ENCODE peak calls at places on chromosome 19, in six cellular contexts. L, C, U, T, X and W are unnamed samples.

GRCh38 chr19:30598688-30599087 is 226.5 kb downstream of the ZNF536 start:
- DNase-seq in L (no peak), X (no peak), C (no peak), T (no peak), U (no peak), W (no peak)

GRCh38 chr19:5001547-5002131 is 32.7 kb downstream of the KDM4B start:
- DNase-seq in L (no peak), C (peak), U (peak), X (no peak), T (no peak), W (no peak)

GRCh38 chr19:16017138-16017490 is 59.2 kb upstream of the TPM4 start:
- DNase-seq in U (no peak), C (no peak), L (no peak), X (no peak), T (no peak), W (no peak)

GRCh38 chr19:30447276-30447870 is 75.2 kb downstream of the ZNF536 start:
- DNase-seq in C (peak), T (no peak), U (no peak), X (no peak), L (no peak), W (no peak)

GRCh38 chr19:19434483-19435045 is 29.1 kb downstream of the GATAD2A start:
- DNase-seq in T (peak), X (peak), L (no peak), C (peak), U (no peak), W (no peak)

GRCh38 chr19:49442354-49442753 is 1.0 kb upstream of the SLC17A7 start:
- DNase-seq in X (no peak), L (no peak), C (no peak), U (no peak), T (peak), W (peak)

GRCh38 chr19:45404557-45405434 is at the start of gene PPP1R13L:
- DNase-seq in U (peak), T (peak), X (peak), C (peak), L (peak), W (peak)

GRCh38 chr19:16076958-16077611 is 790 bp downstream of the TPM4 start:
- DNase-seq in C (no peak), T (peak), L (no peak), U (no peak), X (peak), W (peak)

GRCh38 chr19:20162821-20163220 is 4.2 kb upstream of the ZNF486 start:
- DNase-seq in U (no peak), L (no peak), T (no peak), X (no peak), C (no peak), W (no peak)

GRCh38 chr19:54133957-54134590 is 3.5 kb upstream of the CNOT3 start:
- DNase-seq in T (no peak), U (no peak), L (no peak), C (no peak), X (no peak), W (no peak)

GRCh38 chr19:45154064-45154827 is 6.5 kb downstream of the NKPD1 start:
- DNase-seq in U (no peak), C (peak), L (no peak), X (no peak), T (no peak), W (no peak)

GRCh38 chr19:45528744-45529453 is 21.6 kb downstream of the VASP start:
- DNase-seq in L (peak), X (no peak), T (peak), C (peak), U (peak), W (peak)

DNA sequence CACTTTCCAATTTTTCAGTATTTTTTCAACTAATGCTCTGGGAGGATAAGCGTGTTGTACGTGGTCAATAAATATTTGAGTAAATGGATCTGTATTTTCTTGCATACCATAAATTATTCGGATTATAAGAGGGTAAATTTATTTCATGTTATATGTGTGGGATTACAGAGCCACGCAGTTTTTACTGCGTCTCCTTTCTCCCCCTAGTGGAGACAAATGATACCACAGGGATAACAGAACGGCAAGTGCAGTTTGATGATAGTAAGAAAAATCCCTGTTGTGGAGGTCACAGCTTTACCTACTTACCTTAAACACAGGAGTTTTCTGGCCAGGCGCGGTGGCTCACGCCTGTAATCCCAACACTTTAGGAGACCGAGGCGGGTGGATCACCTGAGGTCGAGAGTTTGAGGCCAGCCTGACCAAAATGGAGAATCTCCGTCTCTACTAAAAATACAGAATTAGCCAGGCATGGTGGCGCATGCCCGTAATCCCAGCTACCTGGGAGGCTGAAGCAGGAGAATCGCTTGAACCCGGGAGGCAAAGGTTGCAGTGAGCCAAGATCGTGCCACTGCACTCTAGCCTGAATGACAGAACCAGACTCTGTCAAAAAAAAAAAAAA is 16.8 kb downstream of the MBD3L2B start:
- DNase-seq in C (no peak), X (no peak), U (no peak), T (no peak), L (no peak), W (peak)
- TF ChIP-seq CTCF in C (no peak), X (peak), U (peak), T (peak), L (peak), W (peak)

GRCh38 chr19:47429140-47429793 is 9.9 kb upstream of the MEIS3 start:
- DNase-seq in T (no peak), C (no peak), X (no peak), L (no peak), U (peak), W (peak)

GRCh38 chr19:47428177-47428894 is 9.0 kb upstream of the MEIS3 start:
- DNase-seq in C (peak), T (peak), X (peak), L (peak), U (peak), W (peak)

GRCh38 chr19:47432499-47432898 is 13.2 kb upstream of the MEIS3 start:
- DNase-seq in U (no peak), L (no peak), T (no peak), X (no peak), C (no peak), W (no peak)

GRCh38 chr19:47432091-47432490 is 12.8 kb upstream of the MEIS3 start:
- DNase-seq in X (no peak), L (no peak), U (no peak), T (no peak), C (no peak), W (no peak)

DNA sequence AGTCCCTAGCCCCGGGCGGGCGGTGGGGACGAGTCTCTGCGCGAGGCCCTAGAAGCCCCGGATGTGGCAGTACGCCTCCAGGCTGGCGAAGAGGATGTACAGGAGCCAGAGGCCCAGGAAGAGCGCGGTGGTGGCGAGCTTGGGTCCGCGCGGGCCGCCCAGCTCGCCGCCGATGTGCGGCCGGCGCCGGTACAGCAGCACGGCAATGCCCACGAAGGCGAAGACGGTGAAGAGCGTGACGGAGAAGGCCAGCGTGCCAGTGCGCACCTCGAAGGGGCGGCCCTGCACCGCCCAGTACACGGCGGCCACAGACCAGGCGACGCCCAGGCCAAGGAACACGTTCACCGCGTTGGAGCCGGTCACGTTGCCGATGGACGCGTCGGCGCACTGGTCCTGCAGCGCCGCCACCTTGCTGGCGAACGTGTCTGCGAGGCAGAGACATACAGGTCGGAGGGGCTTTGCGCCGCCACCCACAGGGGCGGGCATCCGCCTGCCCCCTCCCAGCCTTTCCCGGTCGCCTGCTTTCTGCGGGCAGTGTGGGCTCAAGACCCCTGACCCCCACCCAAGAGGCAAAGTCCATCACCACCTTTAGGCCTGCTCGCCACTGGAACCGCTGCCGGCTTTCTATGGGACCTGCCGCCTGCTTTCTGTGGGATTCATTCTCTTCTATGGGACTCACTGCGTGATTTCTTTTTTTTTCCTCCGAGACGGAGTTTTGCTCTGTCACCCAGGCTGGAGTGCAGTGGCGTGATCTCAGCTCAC is 10.9 kb upstream of the MEIS3 start:
- DNase-seq in C (peak), U (peak), X (no peak), L (peak), T (no peak), W (peak)
- TF ChIP-seq CTCF in C (peak), U (no peak), X (no peak), L (peak), T (no peak), W (peak)

GRCh38 chr19:23943411-23943810 is 28.7 kb downstream of the ZNF726 start:
- DNase-seq in U (no peak), T (no peak), X (no peak), C (no peak), L (no peak), W (no peak)
- TF ChIP-seq CTCF in U (no peak), T (no peak), X (no peak), C (no peak), L (no peak), W (no peak)

GRCh38 chr19:14318873-14319272 is 62.4 kb upstream of the ADGRE5 start:
- DNase-seq in C (peak), T (peak), L (no peak), U (peak), X (peak), W (peak)
- TF ChIP-seq CTCF in C (peak), T (no peak), L (peak), U (peak), X (no peak), W (peak)

DNA sequence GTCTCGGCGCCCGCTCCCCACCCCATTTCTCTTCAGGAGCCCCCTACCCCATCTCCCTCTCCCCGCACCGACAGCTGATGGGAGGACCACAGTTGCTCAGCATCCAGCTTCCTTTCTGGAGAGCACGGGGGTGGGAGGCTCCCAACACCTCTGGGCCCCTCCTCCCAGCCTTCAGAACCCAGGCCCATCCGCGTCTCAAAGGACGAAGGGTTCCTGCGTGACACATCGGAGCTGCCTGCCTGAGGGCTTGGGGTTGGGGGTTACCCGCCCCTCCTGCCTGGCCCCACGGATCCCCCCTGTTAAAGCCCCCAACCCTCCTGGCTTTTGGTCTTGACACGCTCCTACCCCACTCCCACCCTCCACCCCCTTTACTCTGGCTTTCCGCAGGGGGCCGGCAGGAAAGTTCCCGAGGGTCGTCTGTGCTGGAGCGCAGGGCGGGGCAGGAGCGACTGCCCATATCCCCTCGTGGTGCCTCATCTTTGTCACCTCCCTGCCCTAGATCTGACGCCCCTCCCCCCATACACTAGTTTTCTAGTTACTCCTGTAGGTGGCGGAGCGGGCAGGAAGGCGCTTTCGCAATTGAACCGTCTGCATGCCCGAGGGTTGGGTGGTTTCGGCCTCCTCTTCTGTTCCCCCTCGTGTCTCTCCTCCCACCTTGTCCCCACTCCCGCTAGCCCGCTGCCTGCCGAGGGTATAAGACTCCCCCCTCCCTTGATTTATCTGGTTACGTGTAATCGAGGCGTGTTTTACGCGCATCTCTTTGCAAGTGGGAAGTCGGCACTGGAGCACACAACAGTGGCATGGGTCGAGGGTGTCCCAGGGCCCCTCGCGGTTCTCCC is 922 bp downstream of the TRAPPC5 start:
- DNase-seq in X (peak), L (peak), T (peak), U (peak), C (peak), W (peak)
- TF ChIP-seq CTCF in X (peak), L (peak), T (peak), U (peak), C (peak), W (peak)

GRCh38 chr19:743168-743687 is 7.7 kb upstream of the MISP start:
- DNase-seq in C (peak), T (no peak), U (no peak), L (no peak), X (peak), W (no peak)

GRCh38 chr19:738509-739128 is 12.3 kb upstream of the MISP start:
- DNase-seq in T (no peak), X (no peak), C (no peak), U (no peak), L (no peak), W (no peak)

GRCh38 chr19:742540-743075 is 8.3 kb upstream of the MISP start:
- DNase-seq in X (no peak), C (no peak), L (no peak), U (no peak), T (no peak), W (no peak)

GRCh38 chr19:739998-740715 is 10.8 kb upstream of the MISP start:
- DNase-seq in U (no peak), C (no peak), T (peak), L (no peak), X (no peak), W (no peak)

GRCh38 chr19:741506-742131 is 9.3 kb upstream of the MISP start:
- DNase-seq in X (no peak), T (no peak), L (no peak), C (no peak), U (peak), W (no peak)
- TF ChIP-seq CTCF in X (no peak), T (no peak), L (peak), C (peak), U (peak), W (peak)

GRCh38 chr19:56083668-56084067 is 37.4 kb downstream of the ZNF787 start:
- DNase-seq in C (no peak), U (no peak), X (no peak), L (no peak), T (no peak), W (no peak)

GRCh38 chr19:56079609-56080008 is 41.5 kb downstream of the ZNF787 start:
- DNase-seq in L (no peak), C (no peak), T (no peak), X (no peak), U (no peak), W (no peak)

GRCh38 chr19:56076413-56076998 is 44.6 kb downstream of the ZNF787 start:
- DNase-seq in X (peak), T (no peak), L (peak), U (no peak), C (peak), W (peak)

GRCh38 chr19:56084835-56085536 is 36.1 kb downstream of the ZNF787 start:
- DNase-seq in U (no peak), L (no peak), T (no peak), X (no peak), C (no peak), W (no peak)

DNA sequence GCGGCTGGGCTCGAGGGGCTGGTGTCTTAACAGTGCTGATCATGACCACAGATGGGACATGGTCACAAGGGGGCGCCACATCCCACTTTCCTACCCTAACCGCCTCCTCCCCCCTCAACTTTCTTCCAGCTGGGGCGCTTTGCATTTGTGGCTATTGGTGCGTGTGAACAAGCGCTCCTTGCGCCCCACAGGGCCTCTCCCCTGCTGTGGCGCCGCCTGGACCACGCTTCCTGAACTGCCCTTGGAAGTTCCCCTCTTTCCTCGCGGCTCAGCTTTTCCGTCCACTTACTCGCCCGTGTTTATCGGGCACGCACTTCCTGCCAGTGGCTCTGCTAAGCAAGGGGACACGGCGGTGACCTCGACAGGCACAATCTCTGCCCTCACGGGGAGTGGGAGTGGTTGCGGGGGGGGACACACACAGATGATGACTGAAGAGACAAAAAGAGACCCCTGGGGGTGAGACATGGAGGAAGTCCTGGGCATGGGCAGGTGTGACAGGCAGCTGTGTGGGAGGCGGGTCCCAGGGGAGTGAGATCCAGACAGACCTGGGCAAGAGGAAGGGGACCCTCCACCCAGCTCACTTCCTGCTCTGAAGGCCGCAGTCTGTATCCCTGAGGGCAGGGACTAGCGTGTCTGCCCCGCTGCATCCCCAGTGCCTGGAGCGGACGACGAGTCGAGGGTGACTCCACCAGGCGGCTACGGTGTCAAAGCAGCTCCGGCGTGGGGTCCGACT is 40.3 kb downstream of the ZNF787 start:
- DNase-seq in T (peak), X (peak), L (peak), U (peak), C (peak), W (peak)
- TF ChIP-seq CTCF in T (peak), X (peak), L (peak), U (peak), C (peak), W (peak)

GRCh38 chr19:10565567-10566407 is at the start of gene KRI1:
- DNase-seq in C (peak), T (peak), U (peak), X (peak), L (peak), W (peak)

GRCh38 chr19:10562609-10563008 is 3.2 kb downstream of the KRI1 start:
- DNase-seq in X (no peak), U (no peak), C (no peak), L (no peak), T (no peak), W (no peak)

GRCh38 chr19:10566658-10567410 is 1.0 kb upstream of the KRI1 start:
- DNase-seq in X (no peak), C (no peak), L (no peak), T (peak), U (no peak), W (no peak)

GRCh38 chr19:10566408-10566657 is 523 bp upstream of the KRI1 start:
- DNase-seq in U (no peak), X (no peak), L (no peak), T (no peak), C (no peak), W (no peak)

GRCh38 chr19:10565028-10565566 is 713 bp downstream of the KRI1 start:
- DNase-seq in U (peak), X (peak), T (peak), C (peak), L (peak), W (peak)
- TF ChIP-seq CTCF in U (peak), X (no peak), T (no peak), C (peak), L (no peak), W (no peak)

GRCh38 chr19:28103916-28104315 is 1109.0 kb downstream of the UQCRFS1 start:
- DNase-seq in U (no peak), L (no peak), X (no peak), C (no peak), T (no peak), W (peak)
- TF ChIP-seq CTCF in U (no peak), L (no peak), X (no peak), C (no peak), T (no peak), W (no peak)

GRCh38 chr19:46578450-46578849 is 22.7 kb upstream of the CALM3 start:
- DNase-seq in C (no peak), L (no peak), T (no peak), U (no peak), X (no peak), W (no peak)

GRCh38 chr19:46580247-46580646 is 20.9 kb upstream of the CALM3 start:
- DNase-seq in T (no peak), C (no peak), U (no peak), L (no peak), X (no peak), W (no peak)

GRCh38 chr19:46573679-46574522 is 27.2 kb upstream of the CALM3 start:
- DNase-seq in T (no peak), C (no peak), U (no peak), X (no peak), L (no peak), W (no peak)

GRCh38 chr19:46574533-46574932 is 26.6 kb upstream of the CALM3 start:
- DNase-seq in C (peak), T (no peak), L (no peak), X (no peak), U (no peak), W (no peak)

DNA sequence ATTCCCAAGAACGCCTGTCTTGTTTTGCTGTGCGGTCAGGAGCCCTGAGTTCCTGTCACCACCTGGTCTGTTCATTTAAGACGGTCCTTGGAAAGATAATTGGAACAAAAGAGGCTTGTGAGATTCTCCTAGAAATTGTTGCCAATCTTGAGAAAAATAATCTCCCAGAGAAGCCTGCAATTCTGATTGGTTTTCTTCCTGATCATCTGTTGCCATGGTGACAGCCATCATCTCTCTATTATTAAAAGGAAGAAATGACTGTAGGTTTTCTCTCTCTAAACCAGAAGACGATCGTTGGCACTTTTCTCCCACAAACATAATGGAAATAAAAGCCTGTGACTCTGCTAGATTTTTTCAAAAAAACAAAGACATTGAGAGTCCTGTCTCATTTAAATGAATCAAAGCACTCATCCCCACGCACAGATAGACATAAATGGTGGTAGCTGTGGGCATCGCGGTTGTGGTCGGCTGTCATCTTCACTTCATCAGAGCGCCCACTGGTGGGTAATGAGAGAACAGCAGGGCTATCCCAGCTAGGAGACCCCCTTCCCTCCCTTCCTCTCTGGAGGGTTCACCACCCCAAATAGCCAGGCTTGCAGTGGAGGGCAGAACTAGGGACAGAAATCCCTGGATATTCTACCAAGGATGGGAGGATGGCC is 21.7 kb upstream of the CALM3 start:
- DNase-seq in L (no peak), U (peak), T (no peak), C (peak), X (no peak), W (peak)
- TF ChIP-seq CTCF in L (peak), U (peak), T (peak), C (peak), X (peak), W (peak)